ENCODE peak calls at places on chromosomes 4 and X, in eight cellular contexts. Y is tibial nerve; U is upper lobe of right lung; I is MM.1S; L is CD8-positive, alpha-beta T cell; A is HCT116; W is lung; T is sigmoid colon. Q is an unnamed sample.
A peak's percentile ranks its signal among the peaks of the same experiment; 100 is the strongest.

GRCh38 chr4:38965866-38966265 is 66.3 kb downstream of the TMEM156 start:
- DNase-seq in Y (no peak), U (no peak), I (no peak), L (no peak), A (no peak), W (no peak), T (no peak), Q (no peak)

GRCh38 chrX:23435108-23435507 is 100.5 kb downstream of the PTCHD1 start:
- DNase-seq in Y (no peak), U (no peak), I (no peak), L (no peak), A (no peak), W (no peak), T (no peak), Q (no peak)

GRCh38 chr4:86927843-86928395 is 6.9 kb upstream of the AFF1 start:
- DNase-seq in Y (peak; percentile 59), U (no peak), I (no peak), L (no peak), A (no peak), W (no peak), T (peak; percentile 89), Q (peak; percentile 72)

GRCh38 chr4:138488527-138488926 is 246.4 kb upstream of the SLC7A11 start:
- DNase-seq in Y (no peak), U (no peak), I (no peak), L (no peak), A (no peak), W (no peak), T (no peak), Q (no peak)

GRCh38 chrX:86047174-86047991 is at the start of gene CHM:
- DNase-seq in Y (peak; percentile 71), U (peak; percentile 64), I (peak; percentile 89), L (peak; percentile 47), A (peak; percentile 57), W (peak; percentile 72), T (peak; percentile 77), Q (no peak)

GRCh38 chrX:134431894-134432293 is 28.1 kb upstream of the HPRT1 start:
- DNase-seq in Y (no peak), U (no peak), I (no peak), L (no peak), A (no peak), W (no peak), T (no peak), Q (no peak)

GRCh38 chr4:149135062-149135461 is 680.6 kb downstream of the IQCM start:
- DNase-seq in Y (no peak), U (no peak), I (no peak), L (no peak), A (no peak), W (no peak), T (no peak), Q (no peak)

GRCh38 chr4:57110635-57111546 is 706 bp upstream of the IGFBP7 start:
- DNase-seq in Y (peak; percentile 48), U (peak; percentile 69), I (peak; percentile 75), L (no peak), A (no peak), W (peak; percentile 58), T (peak; percentile 82), Q (no peak)

GRCh38 chr4:128225148-128225547 is 62.5 kb downstream of the PGRMC2 start:
- DNase-seq in Y (no peak), U (no peak), I (no peak), L (no peak), A (no peak), W (no peak), T (no peak), Q (no peak)

GRCh38 chr4:159547645-159548308 is 444.9 kb downstream of the RAPGEF2 start:
- DNase-seq in Y (no peak), U (no peak), I (no peak), L (no peak), A (no peak), W (no peak), T (no peak), Q (no peak)

GRCh38 chr4:107931775-107932321 is 499 bp downstream of the CYP2U1 start:
- DNase-seq in Y (peak; percentile 10), U (peak; percentile 72), I (peak; percentile 21), L (peak; percentile 25), A (no peak), W (no peak), T (peak; percentile 72), Q (no peak)

GRCh38 chr4:14566518-14566917 is 435.8 kb upstream of the CPEB2 start:
- DNase-seq in Y (no peak), U (no peak), I (peak; percentile 73), L (no peak), A (no peak), W (no peak), T (no peak), Q (no peak)

GRCh38 chr4:76147454-76148141 is 599 bp downstream of the NUP54 start:
- DNase-seq in Y (peak; percentile 14), U (peak; percentile 80), I (peak; percentile 46), L (peak; percentile 20), A (peak; percentile 75), W (peak; percentile 54), T (peak; percentile 72), Q (peak; percentile 86)

GRCh38 chrX:40085086-40085551 is 12.6 kb downstream of the BCOR start:
- DNase-seq in Y (no peak), U (no peak), I (no peak), L (no peak), A (no peak), W (no peak), T (no peak), Q (no peak)

GRCh38 chrX:40087574-40088298 is 10.0 kb downstream of the BCOR start:
- DNase-seq in Y (no peak), U (no peak), I (no peak), L (no peak), A (no peak), W (no peak), T (no peak), Q (no peak)

GRCh38 chrX:40085714-40086113 is 12.0 kb downstream of the BCOR start:
- DNase-seq in Y (no peak), U (no peak), I (no peak), L (no peak), A (no peak), W (no peak), T (no peak), Q (no peak)

GRCh38 chrX:40088299-40088625 is 9.5 kb downstream of the BCOR start:
- DNase-seq in Y (no peak), U (no peak), I (no peak), L (no peak), A (no peak), W (no peak), T (no peak), Q (no peak)

GRCh38 chrX:40086569-40087335 is 11.0 kb downstream of the BCOR start:
- DNase-seq in Y (no peak), U (no peak), I (no peak), L (no peak), A (no peak), W (no peak), T (peak; percentile 79), Q (no peak)
- H3K4me1 ChIP-seq in Y (peaks cover 38% of the 10 kb centered on the region), U (peaks cover 14% of the 10 kb centered on the region), I (peaks cover 4% of the 10 kb centered on the region), L (peaks cover 72% of the 10 kb centered on the region), A (peaks cover 82% of the 10 kb centered on the region), W (peaks cover 32% of the 10 kb centered on the region), T (peaks cover 86% of the 10 kb centered on the region), Q (peaks cover 15% of the 10 kb centered on the region)

GRCh38 chr4:133150643-133151300 is 1.7 kb downstream of the PCDH10 start:
- DNase-seq in Y (no peak), U (no peak), I (no peak), L (no peak), A (no peak), W (no peak), T (peak; percentile 61), Q (no peak)

GRCh38 chr4:133152330-133152791 is 3.3 kb downstream of the PCDH10 start:
- DNase-seq in Y (no peak), U (no peak), I (no peak), L (no peak), A (no peak), W (no peak), T (no peak), Q (no peak)

GRCh38 chr4:133152801-133153526 is 3.9 kb downstream of the PCDH10 start:
- DNase-seq in Y (no peak), U (no peak), I (no peak), L (no peak), A (no peak), W (no peak), T (no peak), Q (no peak)

GRCh38 chr4:133151301-133151680 is 2.2 kb downstream of the PCDH10 start:
- DNase-seq in Y (no peak), U (no peak), I (no peak), L (no peak), A (no peak), W (no peak), T (peak; percentile 48), Q (no peak)

DNA sequence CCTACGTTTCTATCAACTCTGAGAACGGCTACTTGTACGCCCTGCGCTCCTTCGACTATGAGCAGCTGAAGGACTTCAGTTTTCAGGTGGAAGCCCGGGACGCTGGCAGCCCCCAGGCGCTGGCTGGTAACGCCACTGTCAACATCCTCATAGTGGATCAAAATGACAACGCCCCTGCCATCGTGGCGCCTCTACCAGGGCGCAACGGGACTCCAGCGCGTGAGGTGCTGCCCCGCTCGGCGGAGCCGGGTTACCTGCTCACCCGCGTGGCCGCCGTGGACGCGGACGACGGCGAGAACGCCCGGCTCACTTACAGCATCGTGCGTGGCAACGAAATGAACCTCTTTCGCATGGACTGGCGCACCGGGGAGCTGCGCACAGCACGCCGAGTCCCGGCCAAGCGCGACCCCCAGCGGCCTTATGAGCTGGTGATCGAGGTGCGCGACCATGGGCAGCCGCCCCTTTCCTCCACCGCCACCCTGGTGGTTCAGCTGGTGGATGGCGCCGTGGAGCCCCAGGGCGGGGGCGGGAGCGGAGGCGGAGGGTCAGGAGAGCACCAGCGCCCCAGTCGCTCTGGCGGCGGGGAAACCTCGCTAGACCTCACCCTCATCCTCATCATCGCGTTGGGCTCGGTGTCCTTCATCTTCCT is 2.7 kb downstream of the PCDH10 start:
- DNase-seq in Y (no peak), U (no peak), I (no peak), L (no peak), A (no peak), W (no peak), T (peak; percentile 62), Q (no peak)
- TF ChIP-seq CTCF in Y (peak; percentile 10), U (no peak), I (no peak), L (no peak), A (no peak), W (no peak), T (no peak), Q (peak; percentile 21)

DNA sequence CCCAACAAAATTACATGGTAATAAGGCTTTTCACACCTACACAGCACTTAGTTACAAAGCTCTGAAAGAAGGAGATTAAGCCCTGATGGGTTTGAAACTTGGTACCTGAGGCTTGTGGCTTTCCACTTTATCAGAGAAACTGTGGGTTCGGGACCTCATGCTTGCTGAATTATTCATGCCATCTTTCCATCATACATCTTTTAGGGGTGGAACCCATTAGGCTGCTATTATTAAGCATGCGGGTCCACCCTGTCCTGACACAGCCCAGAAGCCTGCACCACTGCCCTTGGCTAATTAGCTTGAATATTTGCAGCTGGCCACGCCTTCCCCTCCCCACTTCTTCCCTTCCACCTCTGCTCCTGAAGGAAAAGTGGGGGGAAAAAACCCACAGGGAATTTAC is 231.5 kb upstream of the GATB start:
- DNase-seq in Y (no peak), U (no peak), I (no peak), L (no peak), A (no peak), W (no peak), T (no peak), Q (no peak)
- H3K4me1 ChIP-seq in Y (no peaks in the 10 kb centered on the region), U (no peaks in the 10 kb centered on the region), I (peaks cover 25% of the 10 kb centered on the region), L (peaks cover 47% of the 10 kb centered on the region), A (peaks cover 13% of the 10 kb centered on the region), W (no peaks in the 10 kb centered on the region), T (peaks cover 38% of the 10 kb centered on the region), Q (peaks cover 24% of the 10 kb centered on the region)

GRCh38 chrX:3256868-3257267 is 89.6 kb downstream of the MXRA5 start:
- DNase-seq in Y (no peak), U (no peak), I (no peak), L (no peak), A (no peak), W (no peak), T (no peak), Q (no peak)
- TF ChIP-seq CTCF in Y (no peak), U (no peak), I (no peak), L (no peak), A (no peak), W (no peak), T (no peak), Q (no peak)

Q was measured in RWPE2.